ENCODE peak calls at places on chromosomes 7 and 10, in seven cellular contexts. D is NK-92 treated with Interleukin-12 subunit alpha and Interleukin-12 subunit beta, amount 100 ng/mL, for 24 hours; S is hepatic stellate cell; A is HTR-8/SVneo; B is astrocyte of the hippocampus; L is NCI-H1694; Y is NCI-H1092 treated with DMSO at 0.1 percent for 48 hours. T is an unnamed sample.

GRCh38 chr7:29815181-29816105 is 9.1 kb downstream of the WIPF3 start:
- DNase-seq in L (no peak), Y (no peak), D (no peak), A (no peak), B (no peak), S (no peak), T (no peak)

GRCh38 chr7:109772161-109772560 is 1202.5 kb downstream of the DNAJB9 start:
- DNase-seq in B (no peak), L (no peak), A (no peak), Y (no peak), S (no peak), D (no peak), T (no peak)

GRCh38 chr7:1979591-1980560 is 252.9 kb downstream of the MAD1L1 start:
- DNase-seq in Y (no peak), A (no peak), B (no peak), S (no peak), D (no peak), L (no peak), T (no peak)

GRCh38 chr10:103227416-103227815 is 18.3 kb upstream of the RPEL1 start:
- DNase-seq in B (no peak), A (no peak), Y (no peak), L (no peak), S (no peak), D (no peak), T (no peak)

GRCh38 chr10:114631678-114632417 is 26.2 kb downstream of the ABLIM1 start:
- DNase-seq in D (no peak), L (no peak), A (no peak), B (peak; percentile 68), S (peak; percentile 38), Y (peak; percentile 41), T (no peak)

GRCh38 chr10:24874133-24874532 is 78.3 kb downstream of the PRTFDC1 start:
- DNase-seq in B (no peak), L (no peak), D (no peak), Y (no peak), A (no peak), S (no peak), T (no peak)

GRCh38 chr10:52729259-52730104 is 43.1 kb downstream of the MBL2 start:
- DNase-seq in S (peak; percentile 36), D (no peak), B (peak; percentile 46), Y (peak; percentile 6), A (peak; percentile 47), L (no peak), T (no peak)

GRCh38 chr10:391304-391703 is 256.0 kb downstream of the ZMYND11 start:
- DNase-seq in S (no peak), L (no peak), Y (no peak), D (no peak), A (no peak), B (no peak), T (no peak)

GRCh38 chr7:15396210-15397158 is 165.3 kb downstream of the AGMO start:
- DNase-seq in L (no peak), Y (no peak), A (no peak), S (no peak), D (no peak), B (no peak), T (no peak)

GRCh38 chr7:40827217-40828085 is 692.6 kb downstream of the SUGCT start:
- DNase-seq in A (no peak), L (no peak), S (no peak), Y (no peak), D (no peak), B (peak; percentile 85), T (no peak)

GRCh38 chr7:107961399-107961798 is 41.6 kb downstream of the LAMB1 start:
- DNase-seq in S (no peak), Y (peak; percentile 83), D (no peak), B (no peak), L (peak; percentile 70), A (no peak), T (no peak)

GRCh38 chr10:122141821-122142651 is 129.1 kb upstream of the BTBD16 start:
- DNase-seq in D (no peak), S (no peak), Y (no peak), L (no peak), B (peak; percentile 39), A (no peak), T (no peak)

GRCh38 chr10:127115086-127115485 is 81.3 kb downstream of the INSYN2A start:
- DNase-seq in A (no peak), B (no peak), Y (no peak), L (no peak), D (no peak), S (no peak), T (no peak)

GRCh38 chr10:89627863-89628262 is 17.2 kb downstream of the PANK1 start:
- DNase-seq in D (no peak), L (no peak), A (no peak), B (no peak), Y (no peak), S (no peak), T (no peak)

T was measured in KG1.